ENCODE peak calls at places on chromosomes 3 and 15, in six cellular contexts. One of them, this sample, is unnamed.
A peak's percentile ranks its signal among the peaks of the same experiment; 100 is the strongest.

GRCh38 chr3:45881031-45882022 is 5.0 kb upstream of the CCR9 start:
- DNase-seq in WTC11: no peak
- DNase-seq in endothelial cell: no peak
- DNase-seq in GM10248: peak; percentile 56
- DNase-seq in lower leg skin: no peak
- DNase-seq in nephron progenitor cell: no peak
- DNase-seq in this sample: no peak

GRCh38 chr15:70933411-70933810 is 40.8 kb downstream of the LRRC49 start:
- DNase-seq in lower leg skin: no peak
- DNase-seq in WTC11: no peak
- DNase-seq in endothelial cell: no peak
- DNase-seq in nephron progenitor cell: no peak
- DNase-seq in GM10248: no peak
- DNase-seq in this sample: no peak

GRCh38 chr3:89522168-89522567 is 414.7 kb downstream of the EPHA3 start:
- DNase-seq in GM10248: no peak
- DNase-seq in endothelial cell: no peak
- DNase-seq in nephron progenitor cell: no peak
- DNase-seq in lower leg skin: no peak
- DNase-seq in WTC11: no peak
- DNase-seq in this sample: no peak

GRCh38 chr15:98853593-98854420 is 153.8 kb downstream of the PGPEP1L start:
- DNase-seq in WTC11: peak; percentile 40
- DNase-seq in endothelial cell: no peak
- DNase-seq in nephron progenitor cell: peak; percentile 26
- DNase-seq in lower leg skin: no peak
- DNase-seq in GM10248: no peak
- DNase-seq in this sample: no peak

GRCh38 chr3:123440181-123440580 is 8.7 kb downstream of the ADCY5 start:
- DNase-seq in GM10248: no peak
- DNase-seq in WTC11: no peak
- DNase-seq in endothelial cell: no peak
- DNase-seq in lower leg skin: no peak
- DNase-seq in nephron progenitor cell: no peak
- DNase-seq in this sample: no peak

GRCh38 chr3:146142757-146143156 is 18.2 kb downstream of the PLOD2 start:
- DNase-seq in GM10248: no peak
- DNase-seq in lower leg skin: no peak
- DNase-seq in nephron progenitor cell: no peak
- DNase-seq in WTC11: no peak
- DNase-seq in endothelial cell: no peak
- DNase-seq in this sample: no peak

GRCh38 chr15:101273534-101273933 is 3.8 kb downstream of the SELENOS start:
- DNase-seq in lower leg skin: no peak
- DNase-seq in endothelial cell: no peak
- DNase-seq in WTC11: no peak
- DNase-seq in nephron progenitor cell: no peak
- DNase-seq in GM10248: no peak
- DNase-seq in this sample: no peak

GRCh38 chr15:40091861-40092415 is 16.7 kb downstream of the BMF start:
- DNase-seq in endothelial cell: no peak
- DNase-seq in nephron progenitor cell: no peak
- DNase-seq in lower leg skin: no peak
- DNase-seq in GM10248: no peak
- DNase-seq in WTC11: no peak
- DNase-seq in this sample: no peak

GRCh38 chr3:185270262-185270955 is 16.6 kb upstream of the EHHADH start:
- DNase-seq in GM10248: no peak
- DNase-seq in endothelial cell: peak; percentile 56
- DNase-seq in nephron progenitor cell: peak; percentile 46
- DNase-seq in WTC11: peak; percentile 50
- DNase-seq in lower leg skin: no peak
- DNase-seq in this sample: peak; percentile 61

GRCh38 chr3:132804498-132804897 is 82.3 kb upstream of the NPHP3 start:
- DNase-seq in lower leg skin: no peak
- DNase-seq in nephron progenitor cell: no peak
- DNase-seq in GM10248: no peak
- DNase-seq in endothelial cell: no peak
- DNase-seq in WTC11: no peak
- DNase-seq in this sample: no peak

GRCh38 chr3:132800958-132801357 is 78.7 kb upstream of the NPHP3 start:
- DNase-seq in endothelial cell: no peak
- DNase-seq in WTC11: no peak
- DNase-seq in nephron progenitor cell: no peak
- DNase-seq in GM10248: no peak
- DNase-seq in lower leg skin: no peak
- DNase-seq in this sample: no peak

GRCh38 chr3:132805071-132805470 is 82.9 kb upstream of the NPHP3 start:
- DNase-seq in nephron progenitor cell: no peak
- DNase-seq in GM10248: no peak
- DNase-seq in endothelial cell: no peak
- DNase-seq in WTC11: no peak
- DNase-seq in lower leg skin: no peak
- DNase-seq in this sample: no peak

DNA sequence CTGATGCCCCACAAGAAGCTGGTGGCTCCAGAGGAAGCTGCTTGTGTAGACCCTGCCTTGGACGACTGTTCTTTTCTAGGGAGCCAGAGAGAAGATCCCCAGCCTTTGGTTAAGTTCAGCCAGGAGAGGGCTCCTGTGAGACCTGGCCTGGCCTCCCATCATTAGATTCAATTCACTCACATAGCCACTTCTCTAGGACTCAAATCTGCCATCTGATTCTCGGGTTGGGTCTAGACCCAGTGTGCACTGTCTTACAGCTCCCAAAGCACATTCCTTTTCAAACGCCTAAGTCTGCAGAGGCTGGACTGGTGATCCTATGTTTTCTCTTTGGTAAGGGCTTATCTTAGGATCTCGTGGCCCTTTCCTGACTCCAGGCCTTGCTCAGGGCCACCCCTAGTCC is 81.7 kb upstream of the NPHP3 start:
- DNase-seq in GM10248: no peak
- DNase-seq in endothelial cell: peak; percentile 5
- DNase-seq in nephron progenitor cell: no peak
- DNase-seq in WTC11: peak; percentile 18
- DNase-seq in lower leg skin: no peak
- DNase-seq in this sample: no peak
- TF ChIP-seq CTCF in GM10248: no peak
- TF ChIP-seq CTCF in endothelial cell: no peak
- TF ChIP-seq CTCF in nephron progenitor cell: no peak
- TF ChIP-seq CTCF in WTC11: no peak
- TF ChIP-seq CTCF in lower leg skin: no peak
- TF ChIP-seq CTCF in this sample: no peak

DNA sequence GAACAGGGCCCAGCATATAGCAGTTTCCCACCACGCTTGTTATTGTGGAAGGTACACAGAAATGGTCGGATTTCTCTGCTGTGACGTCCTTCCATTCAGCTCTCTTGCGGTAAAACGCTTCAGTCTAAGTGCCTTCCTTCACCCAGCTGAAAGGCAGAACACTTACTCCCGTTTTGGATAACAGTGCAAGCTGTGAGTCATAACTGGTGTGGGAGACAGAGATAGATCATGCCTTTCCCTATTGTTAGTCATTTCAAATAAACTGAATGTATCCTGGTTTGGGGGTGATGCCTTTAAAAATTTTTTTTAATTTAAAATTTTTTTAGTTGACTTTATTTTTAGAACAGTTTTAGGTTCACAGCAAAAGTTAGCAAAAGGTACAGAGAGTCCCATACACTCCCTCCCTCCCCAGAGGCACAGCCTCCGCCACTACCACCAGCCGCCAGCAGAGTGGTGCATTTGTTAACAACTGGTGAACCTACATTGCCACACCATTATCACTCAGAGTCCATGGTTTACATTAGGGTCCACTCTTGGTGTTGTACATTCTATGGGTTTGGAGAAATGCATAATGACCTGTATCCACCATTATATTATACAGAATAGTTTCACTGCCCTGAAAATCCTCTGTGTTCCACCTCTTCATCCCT is 94.9 kb upstream of the NSMCE3 start:
- DNase-seq in GM10248: no peak
- DNase-seq in lower leg skin: no peak
- DNase-seq in nephron progenitor cell: no peak
- DNase-seq in endothelial cell: no peak
- DNase-seq in WTC11: peak; percentile 46
- DNase-seq in this sample: peak; percentile 46
- TF ChIP-seq CTCF in GM10248: no peak
- TF ChIP-seq CTCF in lower leg skin: no peak
- TF ChIP-seq CTCF in nephron progenitor cell: peak; percentile 25
- TF ChIP-seq CTCF in endothelial cell: peak; percentile 42
- TF ChIP-seq CTCF in WTC11: no peak
- TF ChIP-seq CTCF in this sample: peak; percentile 45

DNA sequence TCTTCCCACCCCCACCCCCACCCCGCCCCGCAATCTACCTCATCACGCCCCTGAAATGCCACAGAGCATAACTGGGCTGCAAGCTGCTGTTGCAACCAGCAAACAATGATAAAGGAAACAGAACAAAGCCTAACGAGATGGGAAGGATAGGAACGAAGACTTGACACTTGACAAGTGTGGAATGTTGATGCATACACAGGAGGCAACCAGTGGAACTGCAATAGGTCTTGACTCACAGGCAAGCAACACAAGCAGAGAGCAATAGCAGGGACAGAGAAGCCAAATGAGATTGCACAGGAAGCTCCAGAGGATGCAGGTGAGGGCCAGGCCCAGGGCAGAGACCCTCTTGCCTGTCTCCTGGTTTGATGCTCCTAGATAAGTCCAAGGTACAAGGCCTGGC is 225.9 kb downstream of the IGSF11 start:
- DNase-seq in endothelial cell: no peak
- DNase-seq in GM10248: no peak
- DNase-seq in nephron progenitor cell: no peak
- DNase-seq in WTC11: no peak
- DNase-seq in lower leg skin: no peak
- DNase-seq in this sample: no peak
- TF ChIP-seq CTCF in endothelial cell: no peak
- TF ChIP-seq CTCF in GM10248: no peak
- TF ChIP-seq CTCF in nephron progenitor cell: no peak
- TF ChIP-seq CTCF in WTC11: no peak
- TF ChIP-seq CTCF in lower leg skin: no peak
- TF ChIP-seq CTCF in this sample: no peak

GRCh38 chr3:183921096-183921495 is 36.4 kb upstream of the PARL start:
- DNase-seq in nephron progenitor cell: no peak
- DNase-seq in endothelial cell: no peak
- DNase-seq in WTC11: no peak
- DNase-seq in lower leg skin: no peak
- DNase-seq in GM10248: no peak
- DNase-seq in this sample: no peak
- TF ChIP-seq CTCF in nephron progenitor cell: no peak
- TF ChIP-seq CTCF in endothelial cell: no peak
- TF ChIP-seq CTCF in WTC11: no peak
- TF ChIP-seq CTCF in lower leg skin: no peak
- TF ChIP-seq CTCF in GM10248: no peak
- TF ChIP-seq CTCF in this sample: no peak

GRCh38 chr15:85298941-85299340 is 81.5 kb upstream of the AKAP13 start:
- DNase-seq in nephron progenitor cell: no peak
- DNase-seq in WTC11: no peak
- DNase-seq in GM10248: no peak
- DNase-seq in lower leg skin: no peak
- DNase-seq in endothelial cell: no peak
- DNase-seq in this sample: no peak

GRCh38 chr15:85296615-85297402 is 83.6 kb upstream of the AKAP13 start:
- DNase-seq in WTC11: peak; percentile 43
- DNase-seq in GM10248: peak; percentile 77
- DNase-seq in lower leg skin: peak; percentile 73
- DNase-seq in nephron progenitor cell: peak; percentile 56
- DNase-seq in endothelial cell: peak; percentile 73
- DNase-seq in this sample: peak; percentile 45

GRCh38 chr15:85302271-85302670 is 78.1 kb upstream of the AKAP13 start:
- DNase-seq in WTC11: no peak
- DNase-seq in GM10248: no peak
- DNase-seq in lower leg skin: no peak
- DNase-seq in endothelial cell: no peak
- DNase-seq in nephron progenitor cell: no peak
- DNase-seq in this sample: no peak

GRCh38 chr15:85297537-85297936 is 82.9 kb upstream of the AKAP13 start:
- DNase-seq in nephron progenitor cell: no peak
- DNase-seq in GM10248: no peak
- DNase-seq in WTC11: no peak
- DNase-seq in lower leg skin: no peak
- DNase-seq in endothelial cell: no peak
- DNase-seq in this sample: no peak

DNA sequence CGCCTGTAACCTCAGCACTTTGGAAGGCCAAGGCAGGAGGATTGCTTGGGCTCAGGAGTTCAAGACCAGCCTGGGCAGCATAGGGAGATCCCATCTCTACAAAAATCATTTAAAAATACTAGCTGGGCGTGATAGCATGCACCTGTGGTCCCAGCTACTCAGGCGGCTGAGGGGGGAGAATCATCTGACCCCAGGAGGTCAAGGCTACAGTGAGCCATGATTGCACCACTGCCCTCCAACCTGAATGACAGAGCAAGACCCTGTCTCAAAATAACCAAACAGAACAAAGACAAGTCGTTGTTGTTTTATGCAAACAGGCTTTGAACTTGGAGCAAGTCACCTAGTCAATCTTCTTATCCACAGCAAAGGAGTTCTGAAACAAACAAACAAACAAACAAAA is 82.0 kb upstream of the AKAP13 start:
- DNase-seq in GM10248: no peak
- DNase-seq in endothelial cell: no peak
- DNase-seq in lower leg skin: no peak
- DNase-seq in nephron progenitor cell: no peak
- DNase-seq in WTC11: no peak
- DNase-seq in this sample: no peak
- TF ChIP-seq CTCF in GM10248: no peak
- TF ChIP-seq CTCF in endothelial cell: no peak
- TF ChIP-seq CTCF in lower leg skin: no peak
- TF ChIP-seq CTCF in nephron progenitor cell: no peak
- TF ChIP-seq CTCF in WTC11: no peak
- TF ChIP-seq CTCF in this sample: no peak

This sample was measured in glutamatergic neuron.